ENCODE peak calls at places on chromosomes 5 and 9, in five cellular contexts. One of them, this sample, is unnamed.
A peak's percentile ranks its signal among the peaks of the same experiment; 100 is the strongest.

GRCh38 chr5:5619546-5619945 is 197.1 kb downstream of the ICE1 start:
- DNase-seq in HCT116: no peak
- DNase-seq in heart left ventricle: no peak
- DNase-seq in left ventricle myocardium inferior: no peak
- DNase-seq in transverse colon: no peak
- DNase-seq in this sample: no peak

GRCh38 chr9:97109194-97109811 is 70.4 kb upstream of the CTSV start:
- DNase-seq in left ventricle myocardium inferior: no peak
- DNase-seq in HCT116: peak; percentile 69
- DNase-seq in transverse colon: peak; percentile 67
- DNase-seq in heart left ventricle: no peak
- DNase-seq in this sample: no peak

GRCh38 chr9:677461-678097 is 163.9 kb upstream of the DMRT1 start:
- DNase-seq in heart left ventricle: no peak
- DNase-seq in HCT116: no peak
- DNase-seq in transverse colon: no peak
- DNase-seq in left ventricle myocardium inferior: no peak
- DNase-seq in this sample: no peak

GRCh38 chr5:33228149-33228548 is 212.6 kb upstream of the TARS1 start:
- DNase-seq in HCT116: no peak
- DNase-seq in transverse colon: no peak
- DNase-seq in left ventricle myocardium inferior: no peak
- DNase-seq in heart left ventricle: no peak
- DNase-seq in this sample: no peak

GRCh38 chr5:81786509-81786908 is 35.6 kb upstream of the SSBP2 start:
- DNase-seq in transverse colon: no peak
- DNase-seq in left ventricle myocardium inferior: no peak
- DNase-seq in heart left ventricle: no peak
- DNase-seq in HCT116: no peak
- DNase-seq in this sample: no peak

GRCh38 chr5:67693956-67694564 is 497.5 kb upstream of the CD180 start:
- DNase-seq in left ventricle myocardium inferior: peak; percentile 75
- DNase-seq in transverse colon: peak; percentile 56
- DNase-seq in HCT116: no peak
- DNase-seq in heart left ventricle: peak; percentile 49
- DNase-seq in this sample: peak; percentile 90

GRCh38 chr9:101311759-101312420 is 72.9 kb downstream of the BAAT start:
- DNase-seq in HCT116: peak; percentile 83
- DNase-seq in heart left ventricle: no peak
- DNase-seq in left ventricle myocardium inferior: no peak
- DNase-seq in transverse colon: no peak
- DNase-seq in this sample: no peak

GRCh38 chr9:125343518-125344284 is 82.1 kb downstream of the GAPVD1 start:
- DNase-seq in left ventricle myocardium inferior: no peak
- DNase-seq in HCT116: no peak
- DNase-seq in transverse colon: no peak
- DNase-seq in heart left ventricle: no peak
- DNase-seq in this sample: no peak

GRCh38 chr9:20683351-20684034 is 566 bp upstream of the FOCAD start:
- DNase-seq in left ventricle myocardium inferior: peak; percentile 54
- DNase-seq in transverse colon: peak; percentile 57
- DNase-seq in heart left ventricle: no peak
- DNase-seq in HCT116: peak; percentile 18
- DNase-seq in this sample: peak; percentile 55

GRCh38 chr9:68781866-68782265 is 76.8 kb downstream of the PIP5K1B start:
- DNase-seq in transverse colon: no peak
- DNase-seq in left ventricle myocardium inferior: no peak
- DNase-seq in heart left ventricle: no peak
- DNase-seq in HCT116: no peak
- DNase-seq in this sample: no peak

GRCh38 chr5:40603378-40603777 is 76.3 kb upstream of the PTGER4 start:
- DNase-seq in heart left ventricle: no peak
- DNase-seq in transverse colon: no peak
- DNase-seq in HCT116: no peak
- DNase-seq in left ventricle myocardium inferior: no peak
- DNase-seq in this sample: no peak

GRCh38 chr5:143820451-143820850 is 8.5 kb downstream of the HMHB1 start:
- DNase-seq in left ventricle myocardium inferior: no peak
- DNase-seq in HCT116: no peak
- DNase-seq in heart left ventricle: no peak
- DNase-seq in transverse colon: no peak
- DNase-seq in this sample: no peak

GRCh38 chr9:93674580-93675335 is 98.4 kb downstream of the PHF2 start:
- DNase-seq in HCT116: no peak
- DNase-seq in transverse colon: no peak
- DNase-seq in left ventricle myocardium inferior: peak; percentile 8
- DNase-seq in heart left ventricle: peak; percentile 48
- DNase-seq in this sample: peak; percentile 7

GRCh38 chr9:84617415-84617814 is 52.1 kb upstream of the NTRK2 start:
- DNase-seq in HCT116: no peak
- DNase-seq in transverse colon: no peak
- DNase-seq in left ventricle myocardium inferior: no peak
- DNase-seq in heart left ventricle: no peak
- DNase-seq in this sample: no peak

GRCh38 chr5:160793500-160793899 is 58.5 kb downstream of the ATP10B start:
- DNase-seq in transverse colon: no peak
- DNase-seq in HCT116: no peak
- DNase-seq in heart left ventricle: no peak
- DNase-seq in left ventricle myocardium inferior: no peak
- DNase-seq in this sample: no peak

GRCh38 chr5:3126639-3127038 is 375.2 kb upstream of the IRX2 start:
- DNase-seq in heart left ventricle: no peak
- DNase-seq in left ventricle myocardium inferior: no peak
- DNase-seq in transverse colon: no peak
- DNase-seq in HCT116: no peak
- DNase-seq in this sample: no peak

GRCh38 chr5:144179226-144179625 is 8.6 kb downstream of the KCTD16 start:
- DNase-seq in HCT116: no peak
- DNase-seq in transverse colon: no peak
- DNase-seq in left ventricle myocardium inferior: no peak
- DNase-seq in heart left ventricle: no peak
- DNase-seq in this sample: no peak

GRCh38 chr5:136192526-136193395 is at the start of gene SMIM32:
- DNase-seq in left ventricle myocardium inferior: no peak
- DNase-seq in heart left ventricle: no peak
- DNase-seq in HCT116: no peak
- DNase-seq in transverse colon: peak; percentile 66
- DNase-seq in this sample: no peak

GRCh38 chr5:116837876-116838568 is 263.4 kb upstream of the SEMA6A start:
- DNase-seq in transverse colon: no peak
- DNase-seq in HCT116: no peak
- DNase-seq in left ventricle myocardium inferior: no peak
- DNase-seq in heart left ventricle: no peak
- DNase-seq in this sample: no peak

GRCh38 chr5:145965804-145966203 is 29.4 kb downstream of the SH3RF2 start:
- DNase-seq in HCT116: no peak
- DNase-seq in left ventricle myocardium inferior: no peak
- DNase-seq in heart left ventricle: no peak
- DNase-seq in transverse colon: no peak
- DNase-seq in this sample: no peak

GRCh38 chr5:36060516-36060885 is 6.2 kb downstream of the UGT3A2 start:
- DNase-seq in HCT116: peak; percentile 16
- DNase-seq in transverse colon: no peak
- DNase-seq in left ventricle myocardium inferior: no peak
- DNase-seq in heart left ventricle: no peak
- DNase-seq in this sample: no peak
- TF ChIP-seq CTCF in HCT116: peak; percentile 16
- TF ChIP-seq CTCF in transverse colon: no peak
- TF ChIP-seq CTCF in left ventricle myocardium inferior: no peak
- TF ChIP-seq CTCF in heart left ventricle: no peak
- TF ChIP-seq CTCF in this sample: no peak

GRCh38 chr9:112866662-112867274 is 23.9 kb downstream of the SLC46A2 start:
- DNase-seq in transverse colon: peak; percentile 21
- DNase-seq in heart left ventricle: no peak
- DNase-seq in HCT116: peak; percentile 48
- DNase-seq in left ventricle myocardium inferior: no peak
- DNase-seq in this sample: no peak

GRCh38 chr9:112869917-112870316 is 20.8 kb downstream of the SLC46A2 start:
- DNase-seq in transverse colon: no peak
- DNase-seq in left ventricle myocardium inferior: no peak
- DNase-seq in HCT116: no peak
- DNase-seq in heart left ventricle: no peak
- DNase-seq in this sample: no peak

GRCh38 chr9:112867275-112867991 is 23.2 kb downstream of the SLC46A2 start:
- DNase-seq in HCT116: peak; percentile 75
- DNase-seq in transverse colon: peak; percentile 31
- DNase-seq in heart left ventricle: no peak
- DNase-seq in left ventricle myocardium inferior: no peak
- DNase-seq in this sample: no peak

GRCh38 chr9:112868956-112869594 is 21.6 kb downstream of the SLC46A2 start:
- DNase-seq in HCT116: no peak
- DNase-seq in transverse colon: no peak
- DNase-seq in heart left ventricle: no peak
- DNase-seq in left ventricle myocardium inferior: no peak
- DNase-seq in this sample: no peak

GRCh38 chr9:112868461-112868860 is 22.2 kb downstream of the SLC46A2 start:
- DNase-seq in HCT116: no peak
- DNase-seq in transverse colon: no peak
- DNase-seq in heart left ventricle: no peak
- DNase-seq in left ventricle myocardium inferior: no peak
- DNase-seq in this sample: no peak
- H3K27ac ChIP-seq in HCT116: peak overlapping the region; percentile 59
- H3K27ac ChIP-seq in transverse colon: no peak overlapping the region
- H3K27ac ChIP-seq in heart left ventricle: peak overlapping the region; percentile 58
- H3K27ac ChIP-seq in left ventricle myocardium inferior: no peak overlapping the region
- H3K27ac ChIP-seq in this sample: no peak overlapping the region

GRCh38 chr9:35814106-35814840 is 569 bp downstream of the HINT2 start:
- DNase-seq in transverse colon: peak; percentile 75
- DNase-seq in heart left ventricle: peak; percentile 83
- DNase-seq in HCT116: no peak
- DNase-seq in left ventricle myocardium inferior: peak; percentile 75
- DNase-seq in this sample: peak; percentile 73

GRCh38 chr9:35814841-35815543 is at the start of gene HINT2:
- DNase-seq in left ventricle myocardium inferior: peak; percentile 96
- DNase-seq in HCT116: peak; percentile 98
- DNase-seq in heart left ventricle: peak; percentile 97
- DNase-seq in transverse colon: peak; percentile 99
- DNase-seq in this sample: peak; percentile 92

GRCh38 chr9:35812025-35812602 is at the start of gene SPAG8:
- DNase-seq in transverse colon: peak; percentile 95
- DNase-seq in left ventricle myocardium inferior: peak; percentile 94
- DNase-seq in heart left ventricle: peak; percentile 95
- DNase-seq in HCT116: peak; percentile 38
- DNase-seq in this sample: peak; percentile 90

GRCh38 chr9:35811364-35812024 is 568 bp downstream of the SPAG8 start:
- DNase-seq in HCT116: no peak
- DNase-seq in left ventricle myocardium inferior: peak; percentile 46
- DNase-seq in transverse colon: no peak
- DNase-seq in heart left ventricle: peak; percentile 64
- DNase-seq in this sample: peak; percentile 40

DNA sequence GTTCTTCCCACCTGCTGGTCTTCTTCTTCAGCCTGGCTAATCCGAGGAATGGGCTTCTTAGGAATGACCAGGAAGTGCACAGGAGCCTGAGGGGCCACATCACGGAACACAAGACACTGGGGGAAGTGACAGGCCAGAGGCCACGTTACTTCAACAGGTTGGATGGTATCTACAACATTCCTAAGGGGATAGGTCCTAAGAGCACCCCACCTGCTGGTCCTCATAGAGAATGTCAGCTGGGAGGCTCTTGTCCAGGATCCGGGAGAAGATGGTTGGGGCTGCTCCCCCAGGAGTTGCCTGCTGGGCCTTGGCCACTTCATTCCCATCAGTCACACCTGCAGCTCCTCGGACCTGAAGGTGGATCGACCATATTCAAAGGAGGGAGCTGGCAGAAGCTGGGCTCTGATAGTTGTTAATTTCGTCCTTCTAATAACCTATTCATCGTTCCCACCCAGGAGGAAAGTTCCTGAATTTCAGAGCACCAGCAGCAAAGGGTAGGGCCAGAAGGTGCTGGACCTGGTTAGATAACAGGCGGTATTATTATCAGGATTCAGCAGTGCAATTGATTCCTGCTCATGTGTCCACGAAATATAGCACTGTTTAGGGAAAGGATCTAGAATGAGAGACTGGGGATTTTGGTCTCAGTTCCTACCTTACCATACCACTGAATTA is 1.3 kb downstream of the HINT2 start:
- DNase-seq in left ventricle myocardium inferior: no peak
- DNase-seq in HCT116: peak; percentile 42
- DNase-seq in heart left ventricle: no peak
- DNase-seq in transverse colon: no peak
- DNase-seq in this sample: no peak
- TF ChIP-seq CTCF in left ventricle myocardium inferior: peak; percentile 39
- TF ChIP-seq CTCF in HCT116: peak; percentile 40
- TF ChIP-seq CTCF in heart left ventricle: no peak
- TF ChIP-seq CTCF in transverse colon: no peak
- TF ChIP-seq CTCF in this sample: no peak

DNA sequence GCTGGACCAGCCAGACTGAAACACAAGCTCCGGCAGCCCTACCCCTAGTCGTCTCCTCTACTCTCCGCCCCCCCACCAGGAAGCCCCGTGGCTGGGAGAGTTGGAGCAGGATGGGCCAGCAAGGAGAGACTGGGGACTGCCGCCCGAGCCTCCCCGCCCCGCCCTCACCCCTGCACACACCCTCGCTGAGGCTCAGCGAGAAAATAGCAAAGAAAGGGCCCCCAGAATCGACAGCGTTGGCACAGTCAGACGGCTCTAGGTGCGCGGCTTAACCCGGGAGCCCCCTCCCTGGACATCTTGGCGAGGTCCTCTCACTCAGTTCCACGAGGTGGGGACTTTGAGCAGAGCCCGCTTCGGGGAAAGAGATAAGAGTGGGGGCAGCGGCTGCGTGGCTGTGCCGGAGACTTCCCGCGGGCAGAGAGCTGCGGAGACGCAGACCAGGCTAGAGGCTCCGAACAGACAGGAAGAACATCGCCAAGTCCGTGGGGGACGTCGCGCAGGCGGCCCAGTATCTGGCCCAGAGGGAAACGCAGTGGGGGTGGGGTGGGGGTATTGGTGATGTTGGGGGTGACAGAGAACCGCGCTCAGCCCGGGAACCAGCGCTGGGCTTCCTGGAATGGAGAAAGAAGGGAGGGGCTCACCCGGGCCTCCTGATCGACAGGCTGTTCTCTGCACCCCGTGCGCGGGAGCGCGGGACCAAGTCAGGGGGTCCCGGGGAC is 995 bp downstream of the TRIM7 start:
- DNase-seq in left ventricle myocardium inferior: no peak
- DNase-seq in transverse colon: no peak
- DNase-seq in heart left ventricle: no peak
- DNase-seq in HCT116: no peak
- DNase-seq in this sample: no peak
- H3K27ac ChIP-seq in left ventricle myocardium inferior: peak overlapping the region; percentile 90
- H3K27ac ChIP-seq in transverse colon: peak overlapping the region; percentile 67
- H3K27ac ChIP-seq in heart left ventricle: peak overlapping the region; percentile 58
- H3K27ac ChIP-seq in HCT116: peak overlapping the region; percentile 93
- H3K27ac ChIP-seq in this sample: no peak overlapping the region

This sample was measured in ovary.